ENCODE peak calls at places on chromosome 12, in four cellular contexts. A, U, I and C are unnamed samples.

GRCh38 chr12:21940972-21941521 is at the start of gene ABCC9:
- DNase-seq in I (no peak), U (peak), A (peak), C (peak)

GRCh38 chr12:27906658-27907473 is 65.7 kb downstream of the PTHLH start:
- DNase-seq in I (no peak), A (no peak), U (no peak), C (no peak)

GRCh38 chr12:11621797-11622423 is 27.6 kb upstream of the ETV6 start:
- DNase-seq in I (no peak), U (no peak), A (no peak), C (no peak)

GRCh38 chr12:1838994-1839365 is 18.6 kb downstream of the LRTM2 start:
- DNase-seq in I (no peak), U (no peak), A (no peak), C (no peak)

GRCh38 chr12:46490635-46491034 is 118.1 kb upstream of the SLC38A2 start:
- DNase-seq in U (no peak), I (no peak), A (no peak), C (no peak)

GRCh38 chr12:57208946-57209282 is 7.7 kb upstream of the NXPH4 start:
- DNase-seq in A (no peak), U (no peak), I (no peak), C (no peak)

GRCh38 chr12:98464155-98464554 is 51.2 kb upstream of the TMPO start:
- DNase-seq in A (no peak), U (no peak), I (peak), C (no peak)

GRCh38 chr12:64270411-64270810 is 48.3 kb upstream of the KICS2 start:
- DNase-seq in U (no peak), I (no peak), A (no peak), C (no peak)

GRCh38 chr12:118015944-118016343 is 559 bp upstream of the RFC5 start:
- DNase-seq in U (no peak), A (no peak), I (no peak), C (no peak)

GRCh38 chr12:15984963-15985362 is 73.8 kb downstream of the DERA start:
- DNase-seq in A (no peak), U (no peak), I (no peak), C (no peak)

GRCh38 chr12:210277-211141 is 3.4 kb downstream of the SLC6A12 start:
- DNase-seq in A (no peak), I (no peak), U (peak), C (no peak)

GRCh38 chr12:109624467-109624866 is 50.9 kb downstream of the MVK start:
- DNase-seq in U (no peak), I (no peak), A (no peak), C (no peak)

GRCh38 chr12:62931481-62931880 is 3.5 kb downstream of the PPM1H start:
- DNase-seq in I (no peak), U (no peak), A (no peak), C (no peak)

GRCh38 chr12:131163189-131163738 is 209.6 kb downstream of the ADGRD1 start:
- DNase-seq in I (no peak), U (no peak), A (no peak), C (no peak)

GRCh38 chr12:123633379-123634141 is at the start of the genes EIF2B1 and GTF2H3:
- DNase-seq in A (peak), I (peak), U (peak), C (peak)
- TF ChIP-seq CTCF in A (no peak), I (no peak), U (no peak), C (no peak)

GRCh38 chr12:5343711-5344110 is 88.2 kb upstream of the NTF3 start:
- DNase-seq in A (no peak), I (peak), U (no peak), C (no peak)
- H3K27ac ChIP-seq in A (no peak), I (no peak), U (no peak), C (no peak)

DNA sequence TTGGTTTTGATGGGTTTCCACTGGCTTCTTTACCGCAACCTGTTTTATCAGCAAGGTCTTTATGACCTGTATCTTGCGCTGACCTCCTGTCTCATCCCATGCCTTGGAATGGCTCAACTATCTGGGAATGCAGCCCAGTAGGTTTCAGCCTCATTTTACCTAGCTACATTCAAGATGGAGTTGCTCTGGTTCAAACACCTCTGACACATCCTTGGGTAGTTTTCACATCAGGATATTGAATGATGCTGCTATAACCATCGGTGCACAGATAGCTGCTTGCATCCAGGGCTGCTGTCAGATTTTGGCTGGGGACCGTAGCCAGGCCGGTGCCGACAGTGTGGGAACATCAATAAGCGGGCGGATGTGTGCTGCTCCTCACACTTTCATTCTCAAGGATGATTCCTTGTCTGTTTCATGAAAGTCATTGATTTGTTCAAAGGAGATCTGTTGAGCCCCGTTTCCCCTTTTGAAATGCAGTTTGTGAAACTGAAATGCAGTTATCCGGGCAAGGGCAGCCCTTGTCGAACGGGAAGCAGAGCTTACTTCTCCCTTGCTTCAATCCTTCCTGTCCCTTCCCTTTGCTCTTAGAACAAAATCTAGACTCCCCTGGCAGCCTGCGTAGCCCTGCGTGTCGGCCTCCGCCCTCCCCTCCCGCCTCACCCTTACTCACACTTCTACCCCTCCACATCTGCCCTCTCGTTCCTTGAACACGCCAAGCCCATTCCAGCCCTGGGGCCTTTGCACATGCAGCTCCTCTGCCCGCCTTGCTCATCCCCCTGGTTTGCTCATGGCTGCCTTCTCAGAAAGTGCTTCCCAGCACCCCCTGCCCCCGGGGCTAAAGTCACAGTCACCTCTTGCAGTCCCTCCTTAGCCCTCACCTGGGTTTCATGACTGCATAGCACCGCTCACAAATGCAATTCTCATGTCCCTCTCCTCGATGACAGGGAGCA is 49.3 kb upstream of the NCOR2 start:
- DNase-seq in A (no peak), U (no peak), I (no peak), C (no peak)
- TF ChIP-seq CTCF in A (no peak), U (no peak), I (no peak), C (no peak)

GRCh38 chr12:6615802-6616201 is 8.6 kb upstream of the CHD4 start:
- DNase-seq in U (no peak), I (no peak), A (no peak), C (no peak)

GRCh38 chr12:6613015-6613775 is 6.0 kb upstream of the CHD4 start:
- DNase-seq in A (peak), U (peak), I (peak), C (no peak)

GRCh38 chr12:6613776-6614512 is 6.8 kb upstream of the CHD4 start:
- DNase-seq in A (peak), I (peak), U (peak), C (peak)

GRCh38 chr12:6612652-6613014 is 5.5 kb upstream of the CHD4 start:
- DNase-seq in I (no peak), A (no peak), U (no peak), C (no peak)

DNA sequence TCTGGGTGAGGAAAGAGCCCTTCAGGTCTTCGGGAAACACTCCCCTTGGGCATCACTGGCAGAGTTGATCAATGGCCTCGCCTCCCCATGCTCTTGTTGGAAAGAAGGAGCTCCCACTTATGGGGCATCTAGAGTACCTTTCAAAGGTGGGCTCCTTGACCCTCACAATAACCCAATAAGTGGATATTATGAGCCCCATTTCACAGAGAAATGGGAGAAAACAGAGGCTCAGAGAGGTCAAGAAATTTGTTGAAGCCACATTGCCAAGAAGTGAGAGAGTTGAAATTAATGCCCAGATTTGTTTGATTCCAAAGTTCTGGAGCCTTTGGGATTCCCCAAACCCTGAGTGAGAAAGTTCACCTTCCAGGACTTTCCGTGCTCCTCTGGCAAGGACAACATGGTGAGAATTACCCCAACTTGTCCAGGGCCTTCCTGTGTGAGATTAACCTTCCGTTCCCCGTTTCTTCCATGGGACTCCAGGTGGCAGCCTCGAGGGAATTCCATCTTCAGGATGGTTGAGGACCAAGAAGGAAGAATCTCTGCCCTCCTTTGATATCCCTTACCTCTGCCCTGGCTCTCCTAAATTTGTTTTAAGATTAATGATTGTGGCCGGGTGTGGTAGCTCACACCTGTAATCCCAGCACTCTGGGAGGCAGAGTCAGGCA is 7.5 kb upstream of the CHD4 start:
- DNase-seq in U (no peak), I (no peak), A (no peak), C (no peak)
- H3K27ac ChIP-seq in U (peak), I (no peak), A (peak), C (peak)

GRCh38 chr12:108491256-108491655 is 23.8 kb upstream of the FICD start:
- DNase-seq in U (no peak), I (no peak), A (no peak), C (no peak)

GRCh38 chr12:108495823-108496579 is 19.1 kb upstream of the FICD start:
- DNase-seq in U (no peak), I (no peak), A (no peak), C (no peak)

GRCh38 chr12:108498136-108498535 is 16.9 kb upstream of the FICD start:
- DNase-seq in U (no peak), I (no peak), A (no peak), C (no peak)

DNA sequence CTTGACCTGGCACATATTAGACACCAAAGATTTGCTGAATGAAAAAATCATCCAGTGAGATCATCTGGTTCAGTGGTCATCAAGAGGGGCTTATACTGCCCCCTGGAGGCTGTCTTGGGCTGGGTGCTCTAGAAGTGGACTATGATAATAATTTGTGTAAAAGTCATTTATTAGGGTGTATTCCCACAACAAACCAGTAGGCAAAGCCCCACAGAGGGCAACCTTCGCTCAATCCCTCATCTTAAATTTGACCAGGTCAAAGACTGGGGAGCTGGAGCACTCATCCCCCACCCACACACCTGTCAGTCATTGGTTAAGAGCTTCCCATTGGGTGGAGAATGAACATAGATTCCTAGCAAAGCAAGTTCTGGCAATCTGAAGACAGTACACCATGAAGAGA is 20.0 kb upstream of the FICD start:
- DNase-seq in U (no peak), A (no peak), I (peak), C (no peak)
- TF ChIP-seq CTCF in U (no peak), A (no peak), I (peak), C (peak)

DNA sequence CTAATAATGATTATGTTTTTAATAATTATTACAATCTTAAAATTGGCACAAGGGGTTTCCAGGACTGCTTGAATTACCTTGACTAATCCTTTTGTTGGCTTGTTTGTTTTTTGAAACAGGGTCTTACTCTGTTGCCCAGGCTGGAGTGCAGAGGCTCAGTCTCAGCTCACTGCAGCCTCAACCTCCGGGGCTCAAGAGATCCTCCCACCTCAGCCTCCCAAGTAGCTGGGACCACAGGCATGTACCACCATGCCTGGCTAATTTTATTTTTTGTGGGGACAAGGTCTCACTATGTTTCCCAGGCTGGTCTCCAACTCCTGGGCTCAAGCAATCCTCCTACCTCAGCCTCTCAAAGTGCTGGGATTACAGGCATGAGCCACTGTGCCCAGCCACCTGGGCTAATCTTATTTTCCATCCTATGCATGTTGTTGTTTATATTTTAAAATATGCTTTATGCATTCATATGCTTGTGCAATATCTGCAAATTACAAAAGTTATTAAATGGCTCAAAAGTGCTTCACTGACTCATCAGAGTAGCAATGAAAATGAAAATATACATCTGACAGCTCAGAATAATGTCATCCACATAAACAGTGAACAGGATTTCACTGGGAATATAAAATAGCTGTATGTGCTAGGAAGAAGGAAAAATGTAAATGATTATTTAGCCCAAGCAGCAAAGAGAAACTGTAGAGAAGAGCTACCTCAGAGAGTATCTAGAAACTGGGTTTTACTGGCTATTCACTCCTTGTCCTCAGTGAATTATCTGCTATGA is 24.8 kb upstream of the PLEKHG6 start:
- DNase-seq in A (no peak), I (peak), U (no peak), C (no peak)
- H3K27ac ChIP-seq in A (no peak), I (peak), U (no peak), C (no peak)

DNA sequence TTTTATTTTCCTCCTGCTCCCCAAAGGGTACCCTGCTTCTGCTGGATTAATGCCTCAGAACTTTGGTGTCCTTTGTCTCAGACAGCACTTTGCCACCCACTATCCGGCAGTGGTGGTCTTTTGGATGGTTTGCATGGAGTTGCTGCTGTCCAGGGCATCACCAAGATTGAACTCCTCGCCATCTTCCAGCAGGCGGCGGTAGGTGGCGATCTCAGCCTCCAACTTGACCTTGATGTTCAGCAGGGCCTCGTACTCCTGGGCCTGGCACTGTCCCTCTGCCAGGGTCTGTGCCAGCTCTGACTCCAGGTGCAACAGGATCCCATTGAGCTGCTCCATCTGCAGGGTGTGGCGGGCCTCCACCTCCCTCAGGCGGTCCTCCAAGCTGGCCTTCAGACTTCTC is 9.4 kb upstream of the NOPCHAP1 start:
- DNase-seq in I (no peak), A (no peak), U (no peak), C (no peak)
- TF ChIP-seq CTCF in I (no peak), A (no peak), U (no peak), C (no peak)

GRCh38 chr12:47989666-47990065 is 14.6 kb downstream of the COL2A1 start:
- DNase-seq in U (no peak), I (no peak), A (no peak), C (no peak)

GRCh38 chr12:47986832-47987231 is 17.4 kb downstream of the COL2A1 start:
- DNase-seq in I (no peak), U (no peak), A (no peak), C (no peak)

GRCh38 chr12:47989023-47989417 is 15.3 kb downstream of the COL2A1 start:
- DNase-seq in I (no peak), U (no peak), A (no peak), C (no peak)

GRCh38 chr12:47987411-47988072 is 16.7 kb downstream of the COL2A1 start:
- DNase-seq in I (no peak), A (no peak), U (no peak), C (no peak)

GRCh38 chr12:47988073-47989022 is 15.9 kb downstream of the COL2A1 start:
- DNase-seq in U (no peak), A (no peak), I (no peak), C (no peak)
- H3K27ac ChIP-seq in U (no peak), A (no peak), I (no peak), C (no peak)

GRCh38 chr12:116398193-116398592 is 120.7 kb upstream of the MED13L start:
- DNase-seq in I (no peak), U (no peak), A (no peak), C (no peak)
- TF ChIP-seq CTCF in I (no peak), U (no peak), A (no peak), C (no peak)

DNA sequence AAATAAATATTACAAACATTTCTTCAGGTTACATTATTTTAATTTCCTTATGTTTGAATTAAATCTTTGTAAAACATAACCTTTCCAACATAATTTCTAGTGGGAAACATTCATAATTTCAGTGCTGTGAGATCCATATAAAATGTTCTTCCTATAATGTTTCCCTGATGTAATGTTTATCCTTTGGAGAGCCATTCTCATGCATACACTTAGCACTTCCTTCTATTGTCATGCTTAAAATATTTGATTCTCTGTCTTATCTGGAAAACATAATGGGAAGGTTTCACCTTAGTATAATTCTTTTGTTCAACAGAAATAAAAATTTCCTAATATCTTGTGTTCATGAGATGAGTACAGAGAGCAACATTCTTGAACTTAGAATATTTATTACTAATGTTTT is 472.5 kb downstream of the ADAMTS20 start:
- DNase-seq in A (no peak), I (no peak), U (no peak), C (no peak)
- H3K27ac ChIP-seq in A (no peak), I (no peak), U (no peak), C (no peak)